ENCODE peak calls at places on chromosomes 16 and 17, in ten cellular contexts. V is ovary, G is heart left ventricle, Z is lower leg skin, A is stomach, D is esophagus muscularis mucosa, I is HCT116, Y is K562, R is A549, B is GM12878. T is an unnamed sample.

GRCh38 chr17:60087882-60088669 is 9.4 kb upstream of the HEATR6 start:
- DNase-seq in I (no peak), A (peak), D (no peak), R (peak), B (no peak), G (no peak), Z (no peak), V (no peak), Y (peak), T (peak)

GRCh38 chr17:38608648-38609047 is 2.9 kb upstream of the SRCIN1 start:
- DNase-seq in B (no peak), Y (no peak), V (no peak), R (no peak), Z (no peak), A (peak), D (no peak), G (peak), I (no peak), T (no peak)

GRCh38 chr17:30238387-30239088 is 3.0 kb upstream of the SLC6A4 start:
- DNase-seq in R (no peak), A (no peak), I (no peak), D (no peak), B (no peak), Y (no peak), V (no peak), Z (peak), G (no peak), T (no peak)

GRCh38 chr17:75270218-75270965 is 639 bp downstream of the MIF4GD start:
- DNase-seq in G (peak), R (peak), Z (peak), Y (peak), B (no peak), A (peak), D (no peak), V (peak), I (peak), T (peak)

GRCh38 chr17:65104541-65104940 is 32.6 kb upstream of the RGS9 start:
- DNase-seq in I (no peak), A (no peak), Y (no peak), V (no peak), Z (peak), D (no peak), G (no peak), B (no peak), R (no peak), T (no peak)

GRCh38 chr16:54432481-54433229 is 146.1 kb upstream of the IRX3 start:
- DNase-seq in Y (no peak), B (no peak), V (no peak), G (no peak), I (no peak), Z (no peak), A (no peak), R (no peak), D (no peak), T (no peak)

GRCh38 chr17:40663252-40663651 is 1.7 kb downstream of the KRT222 start:
- DNase-seq in I (no peak), A (no peak), V (no peak), B (no peak), G (no peak), Y (no peak), Z (no peak), R (no peak), D (no peak), T (no peak)

GRCh38 chr16:54842743-54843423 is 87.8 kb upstream of the IRX5 start:
- DNase-seq in A (no peak), B (no peak), V (no peak), D (no peak), I (no peak), G (no peak), Y (no peak), R (no peak), Z (no peak), T (no peak)

GRCh38 chr17:10683853-10684252 is 13.5 kb downstream of the SCO1 start:
- DNase-seq in B (no peak), I (peak), A (no peak), G (no peak), Y (no peak), R (peak), V (no peak), Z (no peak), D (no peak), T (no peak)

GRCh38 chr16:67421030-67421429 is 4.8 kb upstream of the ZDHHC1 start:
- DNase-seq in B (no peak), V (no peak), D (no peak), R (no peak), I (no peak), Y (no peak), G (peak), Z (no peak), A (no peak), T (no peak)

GRCh38 chr17:56982312-56982711 is 4.4 kb downstream of the SCPEP1 start:
- DNase-seq in R (no peak), Y (peak), G (no peak), B (no peak), V (no peak), Z (no peak), I (no peak), A (no peak), D (no peak), T (no peak)

GRCh38 chr16:2457267-2457666 is 2.6 kb upstream of the TEDC2 start:
- DNase-seq in D (no peak), V (no peak), B (no peak), G (no peak), Y (no peak), R (no peak), Z (no peak), I (no peak), A (no peak), T (no peak)

GRCh38 chr17:51435641-51436091 is 175.3 kb downstream of the UTP18 start:
- DNase-seq in V (no peak), A (peak), G (no peak), R (peak), Y (peak), D (peak), Z (no peak), I (peak), B (no peak), T (peak)

DNA sequence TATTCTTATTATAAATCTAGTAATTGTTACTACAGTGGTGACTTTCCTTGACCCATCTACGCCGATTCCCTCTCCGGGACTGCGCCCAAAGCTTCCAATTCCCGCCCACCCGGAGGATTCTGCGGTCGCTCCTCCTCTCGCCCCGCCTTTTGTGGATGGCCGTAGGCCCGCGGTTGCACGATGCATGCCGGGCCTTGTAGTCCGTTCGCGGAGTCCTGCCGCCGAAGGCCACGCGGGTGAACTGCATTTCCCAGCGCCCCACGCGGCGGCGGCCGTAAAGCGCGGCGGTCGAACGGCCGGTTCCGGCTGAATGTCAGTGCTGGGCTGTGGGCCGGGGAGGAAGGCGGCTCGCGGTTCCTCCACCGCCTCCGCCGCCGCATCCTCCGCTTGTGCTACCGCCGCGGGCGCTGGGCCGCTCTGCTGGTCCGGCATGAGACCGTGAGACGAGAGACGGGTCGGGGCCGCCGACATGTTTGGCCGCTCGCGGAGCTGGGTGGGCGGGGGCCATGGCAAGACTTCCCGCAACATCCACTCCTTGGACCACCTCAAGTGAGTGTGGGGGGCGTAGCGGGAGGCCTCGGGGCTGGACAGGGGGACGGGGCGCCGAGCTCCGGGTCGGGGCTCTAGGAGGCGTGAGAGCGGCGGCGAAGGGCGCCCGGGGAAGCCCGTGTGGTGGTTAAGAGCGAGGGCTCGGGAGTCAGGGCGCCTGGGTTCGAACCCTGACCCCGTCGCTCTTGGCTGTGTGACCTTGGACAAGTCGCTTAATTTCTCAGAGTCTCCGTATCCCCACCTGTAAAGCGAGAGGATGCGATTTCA is at the start of gene CLEC16A:
- DNase-seq in V (peak), D (peak), B (peak), G (peak), R (peak), I (peak), Z (peak), Y (peak), A (peak), T (peak)
- TF ChIP-seq POLR2A in V (no peak), D (peak), B (peak), G (peak), R (peak), I (peak), Z (no peak), Y (peak), A (no peak), T (peak)

GRCh38 chr16:69499541-69500255 is 66.1 kb upstream of the NFAT5 start:
- DNase-seq in V (no peak), Y (no peak), D (no peak), I (no peak), B (no peak), A (no peak), G (no peak), R (no peak), Z (no peak), T (no peak)
- TF ChIP-seq POLR2A in V (no peak), Y (no peak), D (no peak), I (no peak), B (no peak), A (no peak), G (no peak), R (no peak), Z (no peak), T (no peak)

GRCh38 chr16:87806608-87807546 is 41.1 kb upstream of the KLHDC4 start:
- DNase-seq in B (no peak), A (peak), G (no peak), V (no peak), D (no peak), I (peak), Z (peak), R (peak), Y (peak), T (peak)
- TF ChIP-seq POLR2A in B (peak), A (no peak), G (no peak), V (no peak), D (no peak), I (no peak), Z (no peak), R (peak), Y (no peak), T (no peak)

DNA sequence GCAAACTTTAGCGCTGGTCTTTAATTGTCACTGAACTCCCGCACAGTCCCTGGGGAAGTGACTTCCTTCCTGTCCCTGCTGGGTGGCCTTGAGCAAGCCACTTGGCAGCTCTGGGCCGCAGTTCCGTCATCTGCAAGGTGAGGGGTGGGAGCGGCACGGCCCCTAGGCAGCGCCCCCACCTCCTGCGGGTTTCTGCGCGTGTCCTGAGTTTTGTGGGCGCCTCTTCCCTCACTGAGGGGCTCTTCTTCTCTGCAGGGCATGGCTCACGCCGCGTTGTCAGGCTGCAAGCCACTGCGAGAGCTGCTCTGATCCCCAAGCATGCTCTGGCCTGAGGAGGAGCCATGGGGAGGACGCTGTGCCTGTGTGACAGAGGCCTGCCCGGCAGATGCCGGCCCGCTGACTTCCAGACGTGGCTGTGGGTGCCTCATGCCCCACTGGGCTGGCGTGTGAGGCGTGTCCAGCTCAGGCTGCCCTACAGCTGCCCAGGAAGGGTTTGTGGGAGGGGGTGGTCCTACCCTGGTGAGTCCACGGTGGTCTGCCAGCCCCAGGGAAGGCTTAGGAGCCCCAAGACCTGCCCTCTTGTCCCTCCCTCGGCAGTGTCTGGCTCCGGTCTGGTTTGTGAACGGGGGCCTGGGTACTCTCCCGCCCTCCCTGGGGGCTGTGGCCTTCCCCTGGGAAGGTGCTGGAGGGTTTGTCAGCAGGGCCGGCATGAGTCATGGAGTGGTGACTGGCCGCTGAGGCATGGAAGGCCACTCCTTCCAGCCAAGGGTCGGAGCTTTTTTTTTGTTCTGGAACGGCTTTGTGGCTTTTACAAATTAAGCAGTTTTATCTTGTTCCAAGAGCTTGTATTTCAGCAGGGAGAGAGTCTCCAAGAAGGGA is 182.0 kb downstream of the SEC14L1 start:
- DNase-seq in Z (peak), A (peak), B (no peak), Y (peak), V (peak), G (peak), R (peak), I (peak), D (no peak), T (peak)
- TF ChIP-seq POLR2A in Z (no peak), A (no peak), B (peak), Y (peak), V (no peak), G (no peak), R (peak), I (peak), D (no peak), T (peak)

DNA sequence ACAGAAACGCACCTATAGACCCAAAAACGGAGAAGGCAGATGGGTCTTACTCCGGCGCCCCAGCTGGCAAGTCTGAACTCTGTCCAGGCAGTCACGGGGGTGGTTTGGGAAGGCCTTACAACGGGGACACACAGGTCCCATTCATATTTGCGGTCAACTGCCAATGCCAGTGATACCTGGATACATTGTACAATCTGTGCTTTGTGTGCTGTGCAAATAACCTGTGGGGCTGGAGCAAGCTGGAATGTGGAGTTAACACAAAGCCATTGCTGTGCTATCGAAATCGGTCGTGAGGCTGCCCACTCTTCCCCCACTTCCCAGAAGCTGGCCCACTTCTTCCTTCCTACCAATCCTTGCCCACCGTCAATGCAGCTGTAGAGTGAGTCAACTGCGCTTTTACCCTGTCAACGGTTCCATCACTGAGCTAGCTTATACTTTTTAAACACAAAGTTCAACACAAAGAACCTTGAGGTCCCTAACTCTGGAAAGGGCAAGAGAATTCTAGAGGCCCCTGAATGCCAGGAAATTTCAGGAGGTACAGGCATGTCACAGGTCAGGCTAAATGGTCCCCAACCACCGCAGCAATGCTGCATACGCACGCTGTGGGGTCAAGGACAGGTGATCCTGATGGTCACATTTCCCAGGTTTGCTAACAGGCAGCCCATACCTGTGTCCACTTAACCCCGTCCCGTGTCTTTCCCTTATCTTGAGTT is 122.9 kb downstream of the ZFHX3 start:
- DNase-seq in B (no peak), G (no peak), Z (no peak), A (peak), R (no peak), D (no peak), Y (no peak), V (no peak), I (no peak), T (no peak)
- TF ChIP-seq POLR2A in B (no peak), G (no peak), Z (no peak), A (no peak), R (no peak), D (no peak), Y (no peak), V (no peak), I (no peak), T (no peak)

GRCh38 chr16:10318798-10319500 is 66.9 kb upstream of the ATF7IP2 start:
- DNase-seq in V (no peak), Z (no peak), A (no peak), Y (no peak), B (no peak), R (no peak), D (no peak), G (no peak), I (no peak), T (no peak)
- TF ChIP-seq POLR2A in V (no peak), Z (no peak), A (no peak), Y (no peak), B (no peak), R (no peak), D (no peak), G (no peak), I (no peak), T (no peak)

DNA sequence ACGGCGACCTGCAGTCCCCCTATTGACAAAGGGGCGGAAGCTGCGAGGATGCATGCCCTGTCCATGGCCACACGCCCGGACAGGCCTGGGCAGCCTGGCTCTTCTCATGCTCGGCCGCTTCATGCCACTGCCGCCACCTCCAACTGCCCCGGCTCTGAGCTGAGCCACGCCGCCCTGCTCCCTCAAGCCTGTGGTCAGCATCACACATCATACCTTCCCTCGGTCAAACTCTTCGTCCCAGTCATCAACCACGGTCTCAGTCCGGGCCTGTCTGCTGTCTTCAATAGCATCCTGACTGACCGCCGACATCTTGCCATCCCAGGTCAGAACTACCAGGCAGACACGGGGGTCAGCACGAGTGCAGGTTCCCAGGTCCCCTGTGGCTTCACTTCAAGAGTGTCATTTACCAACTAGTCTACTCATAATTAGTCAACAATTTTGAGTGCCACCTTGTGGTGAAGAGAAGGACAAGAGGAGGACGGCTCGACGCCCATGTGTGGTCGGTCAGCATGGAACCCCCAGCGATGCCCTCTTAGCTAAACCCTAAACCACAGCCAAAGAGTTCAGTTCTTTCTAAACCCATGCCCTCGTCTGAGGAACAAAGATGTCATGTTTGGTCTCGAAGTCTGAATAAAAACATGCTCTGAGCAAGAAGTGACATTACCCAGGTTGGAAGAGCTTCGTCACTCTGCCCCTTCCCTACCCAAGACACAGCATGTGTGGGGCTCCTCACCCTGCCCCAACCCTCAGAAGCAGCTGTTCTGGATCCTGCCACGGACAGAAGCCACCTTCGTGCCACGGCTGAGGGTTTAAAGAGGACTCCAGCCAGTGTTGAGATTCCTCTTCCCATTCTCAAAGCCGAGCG is 16.9 kb upstream of the CYTH1 start:
- DNase-seq in G (no peak), I (no peak), R (no peak), A (no peak), Y (peak), V (no peak), D (no peak), B (no peak), Z (no peak), T (no peak)
- TF ChIP-seq POLR2A in G (no peak), I (no peak), R (peak), A (no peak), Y (no peak), V (no peak), D (no peak), B (no peak), Z (no peak), T (no peak)

GRCh38 chr16:82175627-82176026 is 5.6 kb upstream of the MPHOSPH6 start:
- DNase-seq in G (no peak), Y (no peak), D (no peak), A (no peak), Z (no peak), B (no peak), R (no peak), I (no peak), V (no peak), T (no peak)

GRCh38 chr16:82167670-82168069 is 2.4 kb downstream of the MPHOSPH6 start:
- DNase-seq in G (no peak), D (no peak), R (no peak), Z (no peak), Y (no peak), I (no peak), B (no peak), A (no peak), V (no peak), T (no peak)

GRCh38 chr16:82169861-82170845 is at the start of gene MPHOSPH6:
- DNase-seq in R (peak), Y (peak), A (peak), V (peak), G (peak), Z (peak), D (peak), I (peak), B (peak), T (peak)
- TF ChIP-seq POLR2A in R (peak), Y (peak), A (no peak), V (peak), G (no peak), Z (no peak), D (no peak), I (peak), B (peak), T (peak)